ENCODE peak calls at places on chromosomes 6 and 20, in four cellular contexts. One of them, this sample, is unnamed.

GRCh38 chr6:112117554-112117953 is 30.2 kb downstream of the FAM229B start:
- DNase-seq in fibroblast of pulmonary artery: peak
- DNase-seq in GM12878: no peak
- DNase-seq in adrenal gland: no peak
- DNase-seq in this sample: peak

GRCh38 chr6:116876635-116877611 is at the start of gene RFX6:
- DNase-seq in fibroblast of pulmonary artery: no peak
- DNase-seq in adrenal gland: no peak
- DNase-seq in GM12878: no peak
- DNase-seq in this sample: peak

GRCh38 chr6:5813625-5814027 is 193.1 kb downstream of the NRN1 start:
- DNase-seq in adrenal gland: no peak
- DNase-seq in fibroblast of pulmonary artery: no peak
- DNase-seq in GM12878: peak
- DNase-seq in this sample: no peak

GRCh38 chr6:34926655-34927054 is 37.6 kb downstream of the ANKS1A start:
- DNase-seq in fibroblast of pulmonary artery: no peak
- DNase-seq in adrenal gland: no peak
- DNase-seq in GM12878: no peak
- DNase-seq in this sample: peak

GRCh38 chr6:26401987-26402658 is at the start of gene BTN3A1:
- DNase-seq in fibroblast of pulmonary artery: peak
- DNase-seq in adrenal gland: peak
- DNase-seq in GM12878: peak
- DNase-seq in this sample: peak

GRCh38 chr20:3421985-3422384 is 14.5 kb upstream of the DNAAF9 start:
- DNase-seq in adrenal gland: no peak
- DNase-seq in GM12878: no peak
- DNase-seq in fibroblast of pulmonary artery: no peak
- DNase-seq in this sample: no peak

GRCh38 chr6:17281497-17282481 is 628 bp downstream of the RBM24 start:
- DNase-seq in fibroblast of pulmonary artery: peak
- DNase-seq in adrenal gland: peak
- DNase-seq in GM12878: no peak
- DNase-seq in this sample: no peak

GRCh38 chr6:66986940-66987339 is 1279.9 kb upstream of the EYS start:
- DNase-seq in GM12878: no peak
- DNase-seq in adrenal gland: no peak
- DNase-seq in fibroblast of pulmonary artery: no peak
- DNase-seq in this sample: no peak

GRCh38 chr6:153237670-153238069 is 106.6 kb upstream of the RGS17 start:
- DNase-seq in GM12878: no peak
- DNase-seq in adrenal gland: no peak
- DNase-seq in fibroblast of pulmonary artery: no peak
- DNase-seq in this sample: no peak

GRCh38 chr6:47307362-47308222 is 2.1 kb downstream of the TNFRSF21 start:
- DNase-seq in fibroblast of pulmonary artery: no peak
- DNase-seq in GM12878: no peak
- DNase-seq in adrenal gland: no peak
- DNase-seq in this sample: no peak

GRCh38 chr6:100175814-100176275 is 181.8 kb upstream of the MCHR2 start:
- DNase-seq in adrenal gland: no peak
- DNase-seq in GM12878: no peak
- DNase-seq in fibroblast of pulmonary artery: peak
- DNase-seq in this sample: peak

GRCh38 chr6:36289281-36290018 is 19.6 kb downstream of the PNPLA1 start:
- DNase-seq in GM12878: no peak
- DNase-seq in adrenal gland: no peak
- DNase-seq in fibroblast of pulmonary artery: no peak
- DNase-seq in this sample: no peak

GRCh38 chr20:64224344-64225165 is 31.0 kb upstream of the PCMTD2 start:
- DNase-seq in fibroblast of pulmonary artery: peak
- DNase-seq in GM12878: no peak
- DNase-seq in adrenal gland: no peak
- DNase-seq in this sample: peak

GRCh38 chr20:1879369-1879768 is 15.8 kb upstream of the SIRPA start:
- DNase-seq in fibroblast of pulmonary artery: no peak
- DNase-seq in adrenal gland: no peak
- DNase-seq in GM12878: no peak
- DNase-seq in this sample: no peak

GRCh38 chr6:162239330-162239729 is 488.2 kb downstream of the PRKN start:
- DNase-seq in adrenal gland: no peak
- DNase-seq in fibroblast of pulmonary artery: no peak
- DNase-seq in GM12878: no peak
- DNase-seq in this sample: no peak

GRCh38 chr20:6094038-6094437 is 28.8 kb downstream of the FERMT1 start:
- DNase-seq in fibroblast of pulmonary artery: no peak
- DNase-seq in adrenal gland: no peak
- DNase-seq in GM12878: peak
- DNase-seq in this sample: no peak

GRCh38 chr20:24746351-24746685 is 202.8 kb upstream of the CST7 start:
- DNase-seq in adrenal gland: no peak
- DNase-seq in GM12878: no peak
- DNase-seq in fibroblast of pulmonary artery: no peak
- DNase-seq in this sample: no peak

GRCh38 chr6:106373502-106374239 is 13.2 kb downstream of the CRYBG1 start:
- DNase-seq in GM12878: no peak
- DNase-seq in adrenal gland: no peak
- DNase-seq in fibroblast of pulmonary artery: no peak
- DNase-seq in this sample: no peak

GRCh38 chr6:126170875-126171489 is 168.9 kb upstream of the CENPW start:
- DNase-seq in GM12878: peak
- DNase-seq in adrenal gland: peak
- DNase-seq in fibroblast of pulmonary artery: peak
- DNase-seq in this sample: no peak

GRCh38 chr6:148074735-148075134 is 267.9 kb upstream of the SASH1 start:
- DNase-seq in fibroblast of pulmonary artery: no peak
- DNase-seq in GM12878: no peak
- DNase-seq in adrenal gland: no peak
- DNase-seq in this sample: no peak

GRCh38 chr6:56642366-56643261 is at the start of gene DST:
- DNase-seq in GM12878: no peak
- DNase-seq in fibroblast of pulmonary artery: peak
- DNase-seq in adrenal gland: no peak
- DNase-seq in this sample: peak

DNA sequence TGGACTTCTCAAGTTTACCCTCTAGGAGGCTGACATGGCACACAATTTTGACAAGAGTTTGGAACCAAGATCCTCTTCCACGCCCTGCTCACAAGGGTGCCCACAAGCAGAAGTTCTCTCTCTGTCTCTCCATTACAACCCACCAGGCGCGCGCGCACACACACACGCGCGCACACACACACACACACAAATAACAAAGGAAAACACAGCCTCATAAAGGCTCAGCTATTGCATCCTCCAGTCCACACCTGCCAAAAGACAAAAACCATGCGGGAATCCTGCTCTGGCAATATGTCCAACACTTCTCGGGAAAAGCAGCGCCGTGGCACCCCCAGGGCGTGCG is 870 bp downstream of the PAK5 start:
- DNase-seq in fibroblast of pulmonary artery: no peak
- DNase-seq in adrenal gland: peak
- DNase-seq in GM12878: no peak
- DNase-seq in this sample: no peak
- H3K4me3 ChIP-seq in fibroblast of pulmonary artery: no peak
- H3K4me3 ChIP-seq in adrenal gland: peak
- H3K4me3 ChIP-seq in GM12878: no peak
- H3K4me3 ChIP-seq in this sample: no peak

GRCh38 chr6:42230320-42231034 is 12.8 kb upstream of the MRPS10 start:
- DNase-seq in fibroblast of pulmonary artery: peak
- DNase-seq in adrenal gland: peak
- DNase-seq in GM12878: no peak
- DNase-seq in this sample: no peak
- TF ChIP-seq CTCF in fibroblast of pulmonary artery: peak
- TF ChIP-seq CTCF in adrenal gland: no peak
- TF ChIP-seq CTCF in GM12878: peak
- TF ChIP-seq CTCF in this sample: peak

GRCh38 chr20:44745122-44745521 is 543 bp upstream of the KCNK15 start:
- DNase-seq in adrenal gland: no peak
- DNase-seq in GM12878: no peak
- DNase-seq in fibroblast of pulmonary artery: no peak
- DNase-seq in this sample: no peak
- H3K4me3 ChIP-seq in adrenal gland: peak
- H3K4me3 ChIP-seq in GM12878: no peak
- H3K4me3 ChIP-seq in fibroblast of pulmonary artery: no peak
- H3K4me3 ChIP-seq in this sample: no peak

DNA sequence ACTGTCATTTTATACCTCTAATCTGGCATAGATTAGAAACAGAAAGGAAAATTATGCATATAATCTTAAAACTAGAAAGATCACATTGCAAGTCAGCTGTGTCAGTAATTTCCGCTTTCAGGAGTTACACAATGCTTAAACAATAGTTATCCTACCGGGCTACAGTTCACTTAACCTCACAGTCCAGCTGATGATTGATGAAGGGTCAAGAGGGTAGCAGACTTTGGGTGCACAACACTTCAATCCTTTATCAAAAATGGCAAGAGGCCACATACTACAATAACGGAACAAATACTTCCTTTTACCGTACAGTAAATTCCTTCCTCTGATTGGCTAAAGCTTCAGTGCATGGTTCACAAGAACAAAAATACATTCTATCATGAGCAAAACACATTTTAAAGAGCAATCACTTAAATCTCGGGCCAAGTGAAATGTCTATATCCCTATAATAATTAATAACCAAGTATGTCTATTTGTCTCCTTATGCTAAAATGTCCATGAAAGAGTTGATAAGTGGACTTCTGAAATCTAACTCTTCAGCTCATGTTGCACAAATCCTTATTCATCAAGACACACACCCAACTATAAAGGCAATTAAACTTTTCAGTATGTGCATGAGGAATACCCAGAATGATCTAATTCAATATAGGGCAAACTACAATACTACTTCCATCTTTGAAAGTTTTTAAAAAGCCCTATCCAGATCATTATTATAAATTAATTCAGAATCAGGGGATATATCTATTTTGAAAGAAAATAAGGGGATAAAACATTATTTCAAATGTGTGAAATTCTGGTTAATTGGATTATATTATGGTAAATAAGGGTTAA is 76.8 kb downstream of the HIVEP2 start:
- DNase-seq in GM12878: no peak
- DNase-seq in adrenal gland: no peak
- DNase-seq in fibroblast of pulmonary artery: peak
- DNase-seq in this sample: no peak
- TF ChIP-seq CTCF in GM12878: no peak
- TF ChIP-seq CTCF in adrenal gland: no peak
- TF ChIP-seq CTCF in fibroblast of pulmonary artery: no peak
- TF ChIP-seq CTCF in this sample: no peak

GRCh38 chr6:90219168-90219985 is 77.3 kb downstream of the BACH2 start:
- DNase-seq in fibroblast of pulmonary artery: peak
- DNase-seq in GM12878: no peak
- DNase-seq in adrenal gland: peak
- DNase-seq in this sample: peak

GRCh38 chr6:90214966-90215365 is 81.7 kb downstream of the BACH2 start:
- DNase-seq in adrenal gland: no peak
- DNase-seq in fibroblast of pulmonary artery: no peak
- DNase-seq in GM12878: no peak
- DNase-seq in this sample: no peak

GRCh38 chr6:90217621-90218496 is 78.8 kb downstream of the BACH2 start:
- DNase-seq in adrenal gland: no peak
- DNase-seq in GM12878: no peak
- DNase-seq in fibroblast of pulmonary artery: no peak
- DNase-seq in this sample: peak

GRCh38 chr6:90214461-90214860 is 82.2 kb downstream of the BACH2 start:
- DNase-seq in adrenal gland: no peak
- DNase-seq in GM12878: no peak
- DNase-seq in fibroblast of pulmonary artery: no peak
- DNase-seq in this sample: no peak

DNA sequence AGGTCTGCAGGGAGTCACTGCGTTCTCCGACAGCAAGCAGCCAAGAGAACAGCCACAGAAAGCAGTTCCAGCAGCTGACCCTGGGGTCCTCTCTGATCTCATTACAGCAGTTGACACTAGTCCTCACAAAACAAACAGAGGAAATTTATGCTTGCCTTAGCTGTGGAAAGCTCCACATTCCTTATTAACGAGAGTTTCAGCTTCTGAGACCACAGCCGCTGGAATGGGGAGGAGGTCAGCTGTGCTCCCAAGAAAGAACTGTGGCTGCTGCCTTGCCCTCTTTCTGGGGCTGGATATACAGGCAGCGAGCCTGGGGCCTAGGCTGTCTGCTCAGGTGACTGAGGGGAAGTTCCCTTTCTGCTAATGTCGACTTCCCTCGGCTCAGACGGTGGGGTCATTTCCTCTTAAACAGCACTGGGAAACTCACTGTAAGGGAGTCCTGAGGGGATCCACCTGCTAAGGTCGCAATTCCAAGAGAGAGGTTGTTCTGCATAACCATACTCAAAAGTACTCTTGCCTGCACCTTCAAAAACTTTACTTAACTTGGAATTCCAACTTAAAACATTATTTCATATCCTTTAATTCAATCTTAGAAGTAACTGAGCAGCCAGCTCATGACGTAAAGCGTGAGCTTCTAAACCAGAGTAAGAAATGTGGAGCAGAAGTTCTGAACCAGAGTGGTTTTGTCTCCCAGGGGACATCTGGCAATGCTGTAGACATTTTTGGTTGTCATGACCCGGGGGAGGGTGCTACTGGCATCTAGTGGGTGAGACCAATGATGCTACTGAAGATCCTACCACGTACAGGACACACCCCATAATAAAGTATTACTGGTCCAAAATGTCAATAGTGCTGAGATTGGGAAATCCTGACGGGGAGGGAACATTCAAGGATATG is 80.3 kb downstream of the BACH2 start:
- DNase-seq in adrenal gland: no peak
- DNase-seq in GM12878: no peak
- DNase-seq in fibroblast of pulmonary artery: no peak
- DNase-seq in this sample: no peak
- H3K4me3 ChIP-seq in adrenal gland: no peak
- H3K4me3 ChIP-seq in GM12878: no peak
- H3K4me3 ChIP-seq in fibroblast of pulmonary artery: no peak
- H3K4me3 ChIP-seq in this sample: no peak

DNA sequence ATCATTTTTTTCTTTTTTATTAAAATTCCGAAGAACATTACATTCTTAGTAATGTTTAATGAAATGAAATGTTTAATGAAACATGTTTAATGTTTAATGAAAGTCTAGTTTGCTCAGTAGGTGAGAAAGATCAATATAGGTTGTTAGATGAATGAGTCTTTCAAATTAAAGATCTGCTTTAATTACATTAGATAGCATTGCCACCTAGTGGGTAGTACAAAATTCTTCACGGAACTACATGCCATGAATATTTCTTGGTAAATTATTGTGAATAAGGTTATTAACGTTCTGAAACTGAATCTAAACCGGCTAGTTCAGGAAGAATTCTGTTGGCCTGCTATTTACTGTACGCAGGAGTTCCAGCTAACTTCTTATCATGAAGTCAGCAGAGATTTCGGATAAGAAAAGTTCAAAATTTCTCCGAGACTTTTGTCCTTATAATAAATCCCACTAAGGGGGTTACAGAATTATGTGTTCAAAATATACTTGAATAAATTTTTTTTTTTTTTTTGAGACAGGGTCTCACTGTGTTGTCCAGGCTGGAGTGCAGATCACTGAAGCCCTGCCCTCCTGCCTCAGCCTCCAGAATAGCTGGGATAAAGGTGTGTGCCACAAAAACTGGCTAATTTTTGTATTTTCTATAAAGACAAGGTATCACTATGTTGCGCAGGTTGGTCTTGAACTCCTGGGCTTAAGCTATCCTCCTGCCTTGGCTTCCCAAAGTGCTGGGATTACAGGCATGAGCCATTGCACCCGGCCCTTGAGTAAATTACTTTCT is 7.9 kb upstream of the GMNN start:
- DNase-seq in fibroblast of pulmonary artery: peak
- DNase-seq in adrenal gland: no peak
- DNase-seq in GM12878: no peak
- DNase-seq in this sample: peak
- TF ChIP-seq CTCF in fibroblast of pulmonary artery: peak
- TF ChIP-seq CTCF in adrenal gland: peak
- TF ChIP-seq CTCF in GM12878: peak
- TF ChIP-seq CTCF in this sample: peak

This sample was measured in foreskin fibroblast.